ENCODE peak calls at places on chromosomes 4 and X, in four cellular contexts. B is OCI-LY7, I is GM23338, R is GM23248. C is an unnamed sample.

GRCh38 chr4:7327341-7327885 is 107.3 kb downstream of the PSAPL1 start:
- DNase-seq in B (no peak), I (no peak), R (no peak), C (no peak)

GRCh38 chr4:134756456-134756855 is 554.9 kb upstream of the PABPC4L start:
- DNase-seq in B (no peak), I (no peak), R (no peak), C (no peak)

GRCh38 chr4:4780634-4781287 is 78.7 kb upstream of the MSX1 start:
- DNase-seq in B (no peak), I (no peak), R (peak), C (no peak)

GRCh38 chrX:11579856-11580595 is 85.7 kb downstream of the ARHGAP6 start:
- DNase-seq in B (no peak), I (no peak), R (no peak), C (no peak)

GRCh38 chr4:48262484-48262883 is 7.2 kb downstream of the TEC start:
- DNase-seq in B (no peak), I (no peak), R (no peak), C (no peak)

GRCh38 chr4:53321988-53322289 is 43.9 kb downstream of the SCFD2 start:
- DNase-seq in B (no peak), I (no peak), R (no peak), C (no peak)

GRCh38 chr4:57100979-57101629 is 9.1 kb downstream of the IGFBP7 start:
- DNase-seq in B (no peak), I (no peak), R (peak), C (no peak)

GRCh38 chrX:40108959-40109287 is 11.2 kb upstream of the BCOR start:
- DNase-seq in B (peak), I (peak), R (peak), C (peak)

GRCh38 chr4:181281451-181281850 is 961.8 kb upstream of the TENM3 start:
- DNase-seq in B (no peak), I (no peak), R (no peak), C (no peak)

GRCh38 chr4:66688674-66689073 is 856.6 kb downstream of the CENPC start:
- DNase-seq in B (peak), I (peak), R (peak), C (peak)

GRCh38 chr4:151811403-151811802 is 50.6 kb upstream of the GATB start:
- DNase-seq in B (no peak), I (peak), R (no peak), C (no peak)

GRCh38 chrX:78330540-78330939 is 3.1 kb upstream of the CYSLTR1 start:
- DNase-seq in B (no peak), I (no peak), R (no peak), C (no peak)

GRCh38 chrX:11664211-11664888 is 1.4 kb downstream of the ARHGAP6 start:
- DNase-seq in B (no peak), I (peak), R (peak), C (peak)

GRCh38 chr4:13778367-13778766 is 150.8 kb upstream of the BOD1L1 start:
- DNase-seq in B (no peak), I (no peak), R (no peak), C (no peak)

GRCh38 chr4:56979674-56980073 is 978 bp downstream of the POLR2B start:
- DNase-seq in B (peak), I (peak), R (peak), C (peak)

GRCh38 chrX:856901-857300 is 226.3 kb downstream of the SHOX start:
- DNase-seq in B (no peak), I (no peak), R (no peak), C (no peak)

GRCh38 chrX:150236304-150236703 is 126.8 kb upstream of the MAMLD1 start:
- DNase-seq in B (no peak), I (no peak), R (peak), C (no peak)

GRCh38 chrX:136126892-136127406 is 20.4 kb upstream of the FHL1 start:
- DNase-seq in B (no peak), I (no peak), R (peak), C (no peak)

GRCh38 chrX:81377329-81377728 is 175.4 kb downstream of the SH3BGRL start:
- DNase-seq in B (peak), I (peak), R (peak), C (peak)

GRCh38 chr4:100269446-100269845 is 79.2 kb upstream of the DDIT4L start:
- DNase-seq in B (no peak), I (no peak), R (no peak), C (no peak)

GRCh38 chr4:2535386-2536192 is 858 bp upstream of the FAM193A start:
- DNase-seq in B (peak), I (peak), R (peak), C (peak)

GRCh38 chrX:73943900-73944581 is 359.9 kb upstream of the ZCCHC13 start:
- DNase-seq in B (peak), I (peak), R (peak), C (peak)

GRCh38 chr4:86967798-86968197 is 33.0 kb downstream of the AFF1 start:
- DNase-seq in B (no peak), I (no peak), R (peak), C (no peak)

GRCh38 chr4:123564758-123565346 is 168.3 kb downstream of the SPRY1 start:
- DNase-seq in B (peak), I (peak), R (peak), C (peak)

GRCh38 chr4:108360857-108361820 is 192.4 kb upstream of the LEF1 start:
- DNase-seq in B (no peak), I (peak), R (peak), C (peak)

GRCh38 chr4:167428172-167428571 is 193.9 kb upstream of the SPOCK3 start:
- DNase-seq in B (no peak), I (no peak), R (no peak), C (no peak)

GRCh38 chr4:53205970-53206369 is 159.9 kb downstream of the SCFD2 start:
- DNase-seq in B (no peak), I (no peak), R (peak), C (no peak)

GRCh38 chrX:8988456-8988855 is 45.5 kb downstream of the FAM9B start:
- DNase-seq in B (no peak), I (peak), R (peak), C (peak)

GRCh38 chr4:119628281-119629141 is at the start of gene PDE5A:
- DNase-seq in B (peak), I (peak), R (peak), C (peak)

GRCh38 chr4:123419885-123420743 is 23.5 kb downstream of the SPRY1 start:
- DNase-seq in B (no peak), I (no peak), R (no peak), C (no peak)

GRCh38 chrX:107861056-107861455 is 35.4 kb downstream of the MID2 start:
- DNase-seq in B (no peak), I (no peak), R (no peak), C (no peak)

GRCh38 chr4:72983706-72984105 is 85.8 kb downstream of the COX18 start:
- DNase-seq in B (no peak), I (peak), R (no peak), C (no peak)

GRCh38 chr4:46146993-46147392 is 23.1 kb upstream of the GABRG1 start:
- DNase-seq in B (no peak), I (peak), R (no peak), C (peak)

GRCh38 chr4:3290889-3291321 is 1.9 kb upstream of the RGS12 start:
- DNase-seq in B (no peak), I (no peak), R (no peak), C (no peak)

GRCh38 chr4:186137193-186137792 is 32.8 kb downstream of the FAM149A start:
- DNase-seq in B (peak), I (peak), R (peak), C (peak)

GRCh38 chrX:24242649-24243556 is 71.0 kb downstream of the SUPT20HL2 start:
- DNase-seq in B (peak), I (no peak), R (peak), C (peak)

GRCh38 chr4:153008578-153009199 is 72.6 kb downstream of the FHDC1 start:
- DNase-seq in B (peak), I (peak), R (no peak), C (no peak)

GRCh38 chrX:13201605-13202219 is 118.1 kb downstream of the ATXN3L start:
- DNase-seq in B (no peak), I (peak), R (no peak), C (no peak)

GRCh38 chrX:96394566-96394965 is 290.1 kb upstream of the DIAPH2 start:
- DNase-seq in B (no peak), I (no peak), R (peak), C (no peak)
- TF ChIP-seq EZH2phosphoT487 in B (no peak), I (no peak), R (no peak), C (no peak)

DNA sequence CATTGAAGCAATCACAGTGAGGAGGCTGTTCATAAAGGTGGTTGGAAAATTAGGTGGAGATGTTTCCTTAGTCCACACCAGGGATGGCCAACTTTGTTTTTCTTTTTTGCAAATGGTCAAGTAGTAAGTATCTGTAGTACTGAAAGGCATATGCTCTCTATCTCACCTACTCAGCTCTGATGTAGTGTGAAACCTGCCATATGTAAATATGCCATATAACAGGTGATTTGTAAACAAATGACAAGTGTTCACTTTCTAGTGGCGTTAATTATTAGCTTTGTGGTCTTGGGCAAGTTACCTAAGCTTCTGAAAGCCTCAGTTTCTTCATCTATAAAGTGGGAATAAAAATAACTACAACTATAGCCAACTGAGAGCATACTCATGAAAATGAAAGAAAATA is 421.4 kb upstream of the LCORL start:
- DNase-seq in B (no peak), I (no peak), R (no peak), C (no peak)
- TF ChIP-seq EZH2phosphoT487 in B (no peak), I (no peak), R (no peak), C (no peak)

GRCh38 chrX:134971926-134972325 is 18.9 kb upstream of the SMIM10 start:
- DNase-seq in B (no peak), I (no peak), R (peak), C (no peak)
- TF ChIP-seq EZH2phosphoT487 in B (no peak), I (no peak), R (no peak), C (no peak)

GRCh38 chr4:98656443-98656842 is 2.0 kb downstream of the TSPAN5 start:
- DNase-seq in B (no peak), I (no peak), R (no peak), C (no peak)
- TF ChIP-seq EZH2phosphoT487 in B (no peak), I (no peak), R (no peak), C (no peak)

DNA sequence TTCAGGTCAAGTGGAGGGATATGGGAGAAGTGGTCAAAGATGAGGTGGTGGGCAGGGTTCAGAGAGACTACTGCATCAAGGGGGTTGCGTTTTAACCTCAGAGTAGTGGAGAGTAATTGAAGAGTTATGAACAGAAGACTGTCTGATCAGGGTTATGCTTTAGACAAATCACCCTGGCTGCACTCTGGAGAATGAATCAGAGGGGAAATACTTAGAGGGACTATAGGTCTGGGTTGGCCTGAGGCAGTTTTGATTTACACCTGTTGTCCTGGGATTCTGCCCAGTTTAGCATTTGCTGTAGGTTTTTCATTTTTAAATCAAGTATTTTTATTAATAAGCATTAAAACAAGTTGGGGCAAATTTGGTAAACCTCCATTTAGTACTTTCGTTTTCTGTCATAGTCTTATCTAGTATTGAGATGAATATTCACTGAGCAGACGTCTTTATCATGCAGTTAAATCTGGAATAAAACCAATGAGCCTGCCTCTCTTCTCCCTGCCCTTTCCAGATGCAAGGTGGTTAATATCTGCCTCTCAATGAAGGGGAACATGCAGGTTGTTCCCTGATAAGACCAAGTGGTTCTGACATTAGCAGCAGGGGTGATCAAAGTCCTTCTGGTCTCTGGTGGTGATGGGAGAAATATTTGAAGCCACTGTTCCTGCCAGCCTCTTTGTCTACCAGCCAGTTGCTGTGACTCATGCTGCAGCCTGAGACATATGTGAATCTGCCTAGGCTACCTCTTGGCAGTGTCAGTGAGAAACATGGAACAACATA is 116.0 kb upstream of the RPS6KA3 start:
- DNase-seq in B (no peak), I (no peak), R (peak), C (peak)
- TF ChIP-seq EZH2phosphoT487 in B (no peak), I (no peak), R (no peak), C (no peak)

C was measured in hepatocyte.